ENCODE peak calls at places on chromosome 3, in four cellular contexts. H is WTC11, W is HEK293T, J is HepG2. R is an unnamed sample.

GRCh38 chr3:67774676-67775075 is 120.3 kb upstream of the SUCLG2 start:
- DNase-seq in H (no peak), W (no peak), J (no peak), R (no peak)

GRCh38 chr3:42704136-42704841 is 1.7 kb upstream of the HHATL start:
- DNase-seq in H (no peak), W (no peak), J (no peak), R (no peak)

GRCh38 chr3:66598168-66598567 is 97.3 kb upstream of the LRIG1 start:
- DNase-seq in H (no peak), W (no peak), J (no peak), R (no peak)

GRCh38 chr3:128131897-128132646 is 8.5 kb upstream of the RUVBL1 start:
- DNase-seq in H (no peak), W (no peak), J (peak; percentile 21), R (no peak)

GRCh38 chr3:114623420-114624046 is 329.7 kb downstream of the TIGIT start:
- DNase-seq in H (no peak), W (no peak), J (peak; percentile 24), R (no peak)

GRCh38 chr3:17579289-17580031 is 163.0 kb downstream of the TBC1D5 start:
- DNase-seq in H (no peak), W (no peak), J (no peak), R (peak; percentile 35)

GRCh38 chr3:6799264-6799915 is 61.5 kb upstream of the GRM7 start:
- DNase-seq in H (peak; percentile 11), W (peak; percentile 30), J (peak; percentile 23), R (peak; percentile 75)

GRCh38 chr3:33732394-33732793 is 14.3 kb upstream of the CLASP2 start:
- DNase-seq in H (no peak), W (no peak), J (peak; percentile 5), R (no peak)

GRCh38 chr3:129616713-129617112 is 10.2 kb upstream of the PLXND1 start:
- DNase-seq in H (no peak), W (no peak), J (no peak), R (no peak)

GRCh38 chr3:126025116-126025729 is 56.2 kb downstream of the ROPN1B start:
- DNase-seq in H (no peak), W (no peak), J (no peak), R (no peak)

DNA sequence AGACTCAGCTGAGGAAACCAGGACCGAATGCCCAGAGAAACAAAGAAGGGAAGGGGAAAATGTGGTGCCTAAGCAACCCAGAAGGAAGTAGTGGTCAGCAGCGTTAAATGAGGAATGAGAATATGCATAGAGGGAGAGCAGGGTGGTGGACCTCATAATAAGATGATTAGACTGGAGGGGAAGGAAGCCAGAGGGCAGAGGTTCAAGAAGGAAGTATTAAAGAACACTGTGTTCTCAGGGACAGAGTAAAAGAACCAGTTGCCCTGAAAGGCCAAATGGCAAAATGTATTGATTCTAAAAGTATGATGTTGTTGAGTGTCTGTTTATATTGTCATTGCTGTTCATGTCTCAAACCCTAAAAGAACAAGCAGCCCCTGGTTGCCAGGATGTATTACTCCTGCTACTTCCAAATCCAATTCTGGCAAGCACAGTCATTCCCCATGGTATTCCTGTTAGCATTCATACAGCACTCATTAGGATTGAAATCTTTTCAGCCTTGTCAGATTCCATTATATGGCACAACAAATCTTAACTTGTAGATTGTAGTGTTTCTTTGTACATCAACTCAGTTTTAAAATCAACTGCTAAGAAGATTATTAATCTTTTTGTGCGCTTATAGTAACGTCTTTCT is 23.4 kb downstream of the P2RY1 start:
- DNase-seq in H (no peak), W (no peak), J (no peak), R (no peak)
- TF ChIP-seq ELF4 in H (no peak), W (no peak), J (no peak), R (no peak)

GRCh38 chr3:148219995-148220394 is 477.7 kb upstream of the AGTR1 start:
- DNase-seq in H (no peak), W (no peak), J (no peak), R (no peak)
- TF ChIP-seq ELF4 in H (no peak), W (no peak), J (no peak), R (no peak)

GRCh38 chr3:111967651-111968274 is 11.1 kb upstream of the ABHD10 start:
- DNase-seq in H (peak; percentile 87), W (peak; percentile 61), J (peak; percentile 66), R (peak; percentile 47)

GRCh38 chr3:111967071-111967470 is 11.8 kb upstream of the ABHD10 start:
- DNase-seq in H (no peak), W (no peak), J (no peak), R (no peak)

GRCh38 chr3:111965484-111965883 is 13.3 kb upstream of the ABHD10 start:
- DNase-seq in H (no peak), W (no peak), J (no peak), R (no peak)

GRCh38 chr3:111961461-111962269 is 17.2 kb upstream of the ABHD10 start:
- DNase-seq in H (no peak), W (no peak), J (no peak), R (no peak)

DNA sequence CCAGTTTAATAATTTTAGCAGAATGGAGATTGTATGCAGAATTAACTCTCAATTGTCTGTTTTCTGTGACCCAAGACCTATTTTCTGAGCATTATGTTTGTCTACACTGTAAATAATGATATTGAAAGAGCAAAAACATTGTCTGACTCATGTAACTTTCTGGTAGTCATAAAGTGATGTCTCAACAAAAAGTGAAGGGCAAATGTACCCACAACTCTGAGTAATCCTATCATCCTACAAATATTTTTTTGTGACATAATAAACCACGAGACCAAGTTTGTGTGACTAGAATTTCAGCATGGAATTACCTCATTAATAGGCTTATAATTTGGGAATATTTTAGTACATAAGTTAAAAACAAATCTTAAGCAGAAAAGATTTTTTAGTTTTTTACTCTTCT is 15.4 kb upstream of the ABHD10 start:
- DNase-seq in H (no peak), W (no peak), J (no peak), R (no peak)
- TF ChIP-seq ELF4 in H (no peak), W (no peak), J (no peak), R (no peak)

GRCh38 chr3:145017959-145018358 is 1046.3 kb downstream of the DIPK2A start:
- DNase-seq in H (no peak), W (no peak), J (no peak), R (no peak)
- TF ChIP-seq ELF4 in H (no peak), W (no peak), J (no peak), R (no peak)

DNA sequence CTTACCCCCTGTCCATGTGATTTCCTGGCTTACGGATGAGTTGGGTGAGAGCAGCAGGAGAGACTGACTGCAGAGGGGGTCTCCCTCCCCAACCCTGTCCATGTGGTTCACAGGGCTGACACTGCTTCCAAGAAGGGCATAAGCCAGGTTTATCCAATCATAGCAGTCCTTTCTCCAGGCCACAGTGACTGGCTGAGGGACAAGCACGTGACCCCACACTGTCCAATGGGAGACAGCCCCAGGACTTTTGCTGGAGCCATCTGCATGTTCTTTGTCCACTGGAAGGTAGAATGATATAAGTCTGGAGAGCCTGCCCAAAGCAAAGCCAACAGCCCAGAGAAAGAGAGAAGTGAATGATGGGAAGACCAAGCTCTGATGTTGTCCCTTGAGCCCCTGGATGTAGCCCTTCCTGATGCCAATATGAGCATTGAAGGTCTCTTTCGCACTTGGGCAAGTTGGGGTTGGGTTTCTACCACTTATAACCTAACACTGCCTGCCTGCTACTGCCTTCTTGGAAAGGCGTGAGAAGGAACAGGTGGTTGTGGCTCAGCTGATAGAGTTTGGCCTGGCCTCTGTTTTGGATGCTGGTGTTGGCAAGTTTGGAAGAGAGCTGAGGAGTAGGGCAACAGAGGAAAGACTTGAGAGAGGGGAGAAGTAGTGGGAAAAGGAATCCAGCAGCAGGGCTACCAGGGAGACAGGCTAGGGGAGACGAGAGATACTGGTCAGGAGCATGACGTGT is 41.4 kb upstream of the GRIP2 start:
- DNase-seq in H (no peak), W (no peak), J (no peak), R (peak; percentile 63)
- TF ChIP-seq ELF4 in H (no peak), W (no peak), J (no peak), R (no peak)

DNA sequence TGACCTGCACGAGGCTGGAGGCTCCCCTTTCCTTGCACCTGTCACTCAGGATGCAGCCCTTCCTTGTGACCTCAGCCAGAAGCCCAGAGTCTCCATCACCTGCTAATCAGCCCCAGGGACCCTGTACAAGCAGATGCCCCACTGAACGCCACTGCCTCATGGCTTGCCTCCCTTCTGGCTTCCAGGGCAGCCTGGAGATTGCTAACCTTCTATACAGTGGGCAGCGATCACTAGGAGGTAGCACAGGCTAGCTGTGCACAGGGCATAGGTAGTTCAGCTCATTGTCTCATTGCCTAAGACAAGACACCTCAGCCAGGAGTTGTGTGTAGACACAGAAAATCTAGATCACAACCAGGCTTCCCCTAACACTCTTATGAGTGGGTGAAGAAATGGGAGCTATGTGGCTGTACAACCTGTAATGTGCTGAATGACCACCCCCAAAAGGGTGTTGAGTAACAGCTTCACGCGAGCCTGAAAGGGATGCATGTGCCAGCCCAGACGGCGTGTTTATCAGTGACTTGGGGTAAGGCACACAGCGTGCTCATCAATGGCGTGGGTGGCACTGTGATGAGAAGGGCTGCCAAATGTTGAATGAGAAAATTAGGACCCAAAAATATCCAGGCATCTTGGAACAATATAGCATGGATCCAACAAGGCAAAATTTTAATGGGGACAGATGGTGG is 49.2 kb downstream of the SSUH2 start:
- DNase-seq in H (no peak), W (no peak), J (no peak), R (no peak)
- TF ChIP-seq ELF4 in H (no peak), W (no peak), J (no peak), R (no peak)

GRCh38 chr3:190070623-190071347 is 49.9 kb downstream of the P3H2 start:
- DNase-seq in H (no peak), W (no peak), J (peak; percentile 6), R (no peak)
- TF ChIP-seq ELF4 in H (no peak), W (no peak), J (no peak), R (no peak)